ENCODE peak calls at places on chromosomes 7 and 10, in four cellular contexts. J, C, Y and U are unnamed samples.

GRCh38 chr7:100406767-100407166 is 21.7 kb downstream of the ZCWPW1 start:
- DNase-seq in J (no peak), C (no peak), Y (no peak), U (no peak)

GRCh38 chr7:159227433-159227832 is 82.8 kb upstream of the VIPR2 start:
- DNase-seq in J (no peak), C (no peak), Y (no peak), U (no peak)

GRCh38 chr10:49608925-49609282 is 1.2 kb upstream of the SLC18A3 start:
- DNase-seq in J (no peak), C (no peak), Y (no peak), U (peak)

GRCh38 chr10:58064714-58065528 is 202.8 kb downstream of the IPMK start:
- DNase-seq in J (no peak), C (peak), Y (peak), U (peak)

GRCh38 chr7:72030994-72031667 is 381.0 kb downstream of the CALN1 start:
- DNase-seq in J (no peak), C (no peak), Y (no peak), U (peak)

GRCh38 chr7:98284335-98285036 is 3.0 kb downstream of the BRI3 start:
- DNase-seq in J (no peak), C (no peak), Y (peak), U (no peak)

GRCh38 chr7:158279539-158280466 is 307.8 kb downstream of the PTPRN2 start:
- DNase-seq in J (no peak), C (no peak), Y (no peak), U (no peak)

GRCh38 chr7:41817386-41817785 is 114.5 kb upstream of the INHBA start:
- DNase-seq in J (no peak), C (no peak), Y (no peak), U (no peak)

GRCh38 chr7:72127136-72127535 is 285.0 kb downstream of the CALN1 start:
- DNase-seq in J (no peak), C (no peak), Y (no peak), U (no peak)

DNA sequence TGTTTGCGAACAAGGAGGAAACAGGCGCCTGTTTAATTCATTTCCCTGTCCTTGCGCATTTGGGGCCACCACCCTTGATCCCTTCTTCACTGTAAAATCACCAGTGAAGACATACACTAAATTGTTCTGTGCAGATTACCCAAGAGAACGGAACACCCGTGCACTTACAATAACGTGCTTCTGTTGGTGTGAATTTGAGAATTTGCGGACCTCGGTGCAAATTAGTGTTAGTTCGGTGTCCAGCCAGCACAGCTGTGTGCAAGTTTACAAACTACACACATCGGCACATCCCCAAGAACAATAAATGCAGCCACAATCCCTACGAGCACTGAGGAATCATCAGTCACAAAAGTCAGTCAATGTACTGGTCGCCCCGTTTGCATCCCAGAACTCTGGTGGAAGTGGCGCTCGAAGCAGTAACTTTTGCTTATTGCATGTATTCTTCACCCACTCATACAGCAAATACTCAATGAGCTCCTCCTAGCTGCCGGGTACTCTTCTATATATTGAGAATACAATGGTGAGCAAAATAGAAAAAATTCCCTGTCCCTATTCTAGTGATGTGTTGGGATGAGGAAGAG is 791 bp upstream of the CNOT4 start:
- DNase-seq in J (peak), C (peak), Y (peak), U (no peak)
- TF ChIP-seq JUNB in J (no peak), C (no peak), Y (no peak), U (no peak)

GRCh38 chr7:130490888-130491771 is 755 bp upstream of the MEST start:
- DNase-seq in J (no peak), C (no peak), Y (no peak), U (peak)
- H2AFZ ChIP-seq in J (no peak), C (no peak), Y (no peak), U (peak)

GRCh38 chr10:133238066-133238804 is 580 bp downstream of the VENTX start:
- DNase-seq in J (no peak), C (no peak), Y (no peak), U (peak)

GRCh38 chr10:133236411-133237240 is 1.0 kb upstream of the VENTX start:
- DNase-seq in J (no peak), C (no peak), Y (no peak), U (peak)

GRCh38 chr10:133237241-133238065 is at the start of gene VENTX:
- DNase-seq in J (no peak), C (no peak), Y (no peak), U (peak)

GRCh38 chr10:133235891-133236321 is 1.7 kb upstream of the VENTX start:
- DNase-seq in J (no peak), C (no peak), Y (no peak), U (peak)

DNA sequence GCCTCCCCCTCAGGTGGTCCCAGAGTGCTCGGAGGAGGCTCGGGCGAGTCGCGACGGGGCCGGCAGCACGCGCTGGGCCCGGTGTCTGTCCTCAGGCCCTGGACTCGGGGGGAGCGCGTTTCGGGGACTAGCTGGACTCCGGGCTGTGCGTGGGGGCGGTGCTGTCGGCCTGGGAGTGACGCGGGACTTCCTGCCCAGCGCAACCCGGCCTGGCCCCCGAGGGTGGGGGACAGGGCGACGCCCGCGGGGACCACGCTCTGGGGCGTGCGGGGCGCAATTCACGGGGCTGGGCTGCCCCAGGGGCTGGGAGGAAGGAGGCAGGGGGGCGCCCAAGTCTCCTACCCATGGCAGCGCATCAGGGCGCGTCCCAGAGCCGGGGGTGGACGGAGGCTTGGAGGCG is 2.4 kb upstream of the VENTX start:
- DNase-seq in J (no peak), C (peak), Y (no peak), U (no peak)
- TF ChIP-seq JUNB in J (no peak), C (no peak), Y (no peak), U (no peak)

GRCh38 chr7:46764100-46764941 is 817.6 kb downstream of the TNS3 start:
- DNase-seq in J (peak), C (no peak), Y (no peak), U (no peak)
- H2AFZ ChIP-seq in J (no peak), C (no peak), Y (no peak), U (peak)

DNA sequence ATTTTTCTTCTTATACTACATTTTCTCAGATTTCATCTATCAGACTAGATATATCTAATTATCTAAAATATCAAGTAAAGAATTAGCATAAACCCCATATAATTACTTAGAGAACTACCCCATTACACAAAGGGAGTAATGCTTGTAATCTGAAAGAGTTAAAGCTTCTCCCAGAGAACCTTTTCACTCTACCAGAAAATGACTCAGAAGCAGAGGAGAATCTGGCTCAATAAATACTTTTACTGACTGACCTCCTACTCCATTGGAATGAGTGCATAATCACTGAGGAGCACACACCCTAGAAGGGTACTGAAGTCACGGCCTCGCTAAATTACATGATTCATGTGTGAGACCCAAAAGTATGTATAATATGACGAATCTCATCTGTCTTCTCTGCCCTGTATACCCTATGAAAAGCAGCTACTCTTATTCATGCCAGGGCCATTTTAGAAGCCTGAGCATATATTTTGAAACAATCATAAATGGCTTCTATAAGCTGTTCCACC is 32.8 kb downstream of the DNMBP start:
- DNase-seq in J (no peak), C (no peak), Y (no peak), U (no peak)
- TF ChIP-seq JUNB in J (no peak), C (no peak), Y (no peak), U (no peak)

DNA sequence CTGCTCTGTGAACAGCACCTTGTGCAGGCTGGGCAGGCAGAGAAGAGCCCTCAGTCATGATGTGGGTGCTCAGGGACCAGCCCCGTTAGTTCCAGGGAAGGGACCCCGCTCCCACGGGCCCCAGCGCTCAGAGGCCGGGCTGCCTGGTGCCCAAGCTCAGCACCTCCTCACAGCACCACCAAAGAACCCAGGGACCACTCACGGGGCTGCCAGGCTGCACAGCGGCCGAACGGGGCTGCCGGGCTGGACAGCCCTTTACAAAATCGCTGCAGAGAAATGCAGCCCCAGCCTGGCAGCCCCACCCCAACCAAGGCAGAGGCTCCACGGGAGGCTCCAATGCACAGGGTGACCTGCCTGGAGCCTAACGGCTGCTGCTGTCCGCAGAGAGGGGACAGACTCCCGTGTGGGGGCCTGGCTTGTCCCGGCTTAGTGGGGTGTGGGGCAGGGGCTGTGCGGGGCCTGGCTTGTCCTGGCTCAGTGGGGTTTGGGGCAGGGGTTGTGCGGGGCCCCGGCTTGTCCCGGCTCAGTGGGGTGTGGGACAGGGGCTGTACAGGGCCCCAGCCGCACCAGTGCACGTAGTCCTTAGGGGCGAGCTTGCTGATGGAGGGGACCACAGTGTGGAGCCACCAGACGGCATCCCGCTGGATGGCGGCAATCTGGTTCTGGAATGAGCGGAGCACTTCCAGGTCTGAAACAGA is 9.2 kb downstream of the INTS1 start:
- DNase-seq in J (no peak), C (no peak), Y (no peak), U (no peak)
- H2AFZ ChIP-seq in J (no peak), C (no peak), Y (no peak), U (no peak)

GRCh38 chr10:61294131-61294530 is 159.1 kb downstream of the TMEM26 start:
- DNase-seq in J (no peak), C (no peak), Y (no peak), U (no peak)
- TF ChIP-seq JUNB in J (no peak), C (no peak), Y (no peak), U (no peak)

DNA sequence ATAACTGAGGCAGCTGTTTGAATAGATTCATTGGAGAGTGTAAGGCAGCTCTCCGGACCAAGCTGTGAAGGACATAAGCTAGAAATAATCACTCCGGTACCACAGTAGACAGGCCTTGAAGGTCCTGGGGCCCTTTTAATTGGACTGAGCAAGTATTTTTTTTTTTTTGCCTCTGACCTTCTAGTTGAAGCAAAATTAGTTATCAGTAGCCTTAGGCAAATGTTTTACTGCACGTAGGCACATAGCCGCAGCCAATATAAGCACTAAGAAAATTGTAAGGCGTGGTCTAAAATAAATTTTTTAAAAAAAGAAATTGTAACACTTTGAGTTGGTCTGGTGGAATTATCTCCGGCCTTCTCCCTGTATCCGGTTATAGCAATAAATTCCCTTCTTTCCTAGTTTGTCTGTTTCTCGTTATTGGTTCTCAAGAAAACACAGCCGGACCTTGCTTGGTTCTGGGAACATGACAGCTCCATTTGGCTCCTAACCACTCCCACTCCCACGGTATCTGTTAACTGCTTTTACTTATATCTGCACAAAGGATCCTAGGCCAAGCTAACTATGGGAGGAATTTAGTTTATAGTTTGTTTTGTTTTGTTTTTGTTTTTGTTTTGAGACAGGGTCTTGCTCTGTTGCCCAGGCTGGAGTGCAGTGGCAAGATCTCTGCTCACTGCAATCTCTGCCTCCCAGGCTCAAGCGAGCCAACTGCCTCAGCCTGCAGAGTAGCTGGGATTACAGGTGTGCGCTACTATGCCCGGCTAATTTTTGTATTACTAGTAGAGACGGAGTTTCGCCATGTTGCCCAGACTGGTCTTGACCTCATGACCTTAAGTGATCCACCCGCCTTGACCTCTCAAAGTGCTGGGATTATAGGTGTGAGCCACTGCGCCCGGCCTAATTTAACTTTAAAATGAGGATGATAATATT is 124.4 kb upstream of the KIF5B start:
- DNase-seq in J (no peak), C (no peak), Y (no peak), U (no peak)
- H2AFZ ChIP-seq in J (no peak), C (no peak), Y (no peak), U (no peak)

GRCh38 chr10:88500656-88501055 is 82.5 kb downstream of the RNLS start:
- DNase-seq in J (no peak), C (no peak), Y (no peak), U (no peak)

GRCh38 chr10:88497878-88498277 is 85.2 kb downstream of the RNLS start:
- DNase-seq in J (no peak), C (no peak), Y (no peak), U (no peak)

GRCh38 chr10:88505265-88505664 is 77.9 kb downstream of the RNLS start:
- DNase-seq in J (no peak), C (no peak), Y (no peak), U (no peak)

GRCh38 chr10:88494537-88494936 is 88.6 kb downstream of the RNLS start:
- DNase-seq in J (no peak), C (no peak), Y (no peak), U (no peak)

GRCh38 chr10:88499569-88500470 is 83.3 kb downstream of the RNLS start:
- DNase-seq in J (no peak), C (no peak), Y (no peak), U (peak)
- TF ChIP-seq JUNB in J (no peak), C (no peak), Y (no peak), U (no peak)

DNA sequence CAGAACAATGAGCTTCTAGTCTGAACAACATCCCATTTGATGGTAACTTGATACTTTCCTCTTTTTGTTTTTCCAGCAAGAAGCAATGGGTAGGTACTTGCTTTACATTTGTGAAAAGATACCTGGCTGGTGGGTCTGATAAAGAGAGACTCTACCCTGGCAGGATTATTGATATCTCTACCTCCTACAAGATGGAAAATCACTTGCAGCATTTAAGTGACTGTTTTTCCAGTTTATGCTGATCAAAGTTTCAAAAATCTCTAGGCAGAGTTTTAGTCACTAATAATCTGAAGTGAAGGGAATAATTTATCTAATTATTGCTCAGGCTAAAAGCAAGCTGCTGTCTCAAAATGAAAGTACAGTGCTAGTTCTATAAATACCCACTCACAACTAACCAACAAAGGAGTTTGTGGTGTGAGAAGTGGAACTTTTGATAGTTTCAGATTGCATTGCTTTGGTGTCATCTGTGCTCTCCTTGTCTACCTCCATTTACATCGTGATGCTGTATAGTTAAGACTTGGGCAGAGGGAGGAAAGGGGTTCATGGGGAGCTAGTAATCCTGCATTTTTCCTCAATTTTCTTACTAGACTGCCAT is 86.0 kb upstream of the ANKRD1 start:
- DNase-seq in J (peak), C (no peak), Y (no peak), U (no peak)
- H2AFZ ChIP-seq in J (no peak), C (no peak), Y (no peak), U (no peak)